ENCODE peak calls at places on chromosomes 6 and 20, in five cellular contexts. E is CD4-positive, alpha-beta T cell; Q is right lobe of liver; G is CD4-positive, CD25-positive, alpha-beta regulatory T cell; S is psoas muscle. J is an unnamed sample.

GRCh38 chr6:14658909-14659561 is 541.5 kb downstream of the CD83 start:
- DNase-seq in E (no peak), Q (no peak), G (no peak), S (no peak), J (no peak)

GRCh38 chr6:142907017-142907470 is 37.9 kb downstream of the HIVEP2 start:
- DNase-seq in E (no peak), Q (no peak), G (no peak), S (no peak), J (no peak)

GRCh38 chr6:75280131-75280855 is 4.3 kb downstream of the TMEM30A start:
- DNase-seq in E (no peak), Q (no peak), G (no peak), S (no peak), J (no peak)

GRCh38 chr20:6395695-6396094 is 272.9 kb upstream of the FERMT1 start:
- DNase-seq in E (no peak), Q (no peak), G (no peak), S (no peak), J (no peak)

GRCh38 chr20:21184810-21185209 is 58.9 kb downstream of the KIZ start:
- DNase-seq in E (no peak), Q (no peak), G (no peak), S (no peak), J (no peak)

GRCh38 chr6:73285674-73286283 is 22.8 kb upstream of the KHDC1 start:
- DNase-seq in E (no peak), Q (no peak), G (no peak), S (no peak), J (no peak)

GRCh38 chr6:44333942-44334341 is 8.5 kb upstream of the SPATS1 start:
- DNase-seq in E (no peak), Q (no peak), G (no peak), S (no peak), J (no peak)

GRCh38 chr6:34982424-34982852 is 93.4 kb downstream of the ANKS1A start:
- DNase-seq in E (no peak), Q (peak; percentile 77), G (no peak), S (no peak), J (no peak)

GRCh38 chr6:135675862-135676261 is 175.6 kb upstream of the PDE7B start:
- DNase-seq in E (peak; percentile 12), Q (no peak), G (peak; percentile 18), S (no peak), J (no peak)

GRCh38 chr20:7496394-7497111 is 443.7 kb downstream of the HAO1 start:
- DNase-seq in E (no peak), Q (no peak), G (no peak), S (no peak), J (no peak)

DNA sequence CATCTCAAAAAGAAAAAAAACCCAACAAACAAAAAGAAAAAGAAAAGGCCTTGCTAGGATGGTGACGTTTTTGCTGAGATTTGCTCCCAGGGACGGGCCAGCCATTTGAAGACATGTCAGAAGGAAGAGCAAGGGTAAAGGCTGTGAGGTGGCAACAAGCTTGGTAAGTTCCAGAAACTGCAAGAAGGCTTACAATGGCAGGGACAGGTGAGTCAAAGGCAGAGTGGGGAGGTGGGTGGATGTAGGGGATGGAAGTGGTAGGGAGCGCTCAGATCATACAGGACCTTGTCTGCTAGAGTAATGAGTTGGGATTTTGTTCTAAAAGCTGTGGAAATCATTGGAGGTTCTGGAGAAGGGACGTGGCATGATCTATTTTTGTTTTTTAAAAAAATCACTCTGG is 4.3 kb downstream of the KIF3B start:
- DNase-seq in E (no peak), Q (no peak), G (no peak), S (no peak), J (peak; percentile 44)
- H3K27ac ChIP-seq in E (no peak overlapping the region), Q (peak overlapping the region; percentile 30), G (no peak overlapping the region), S (no peak overlapping the region), J (no peak overlapping the region)

DNA sequence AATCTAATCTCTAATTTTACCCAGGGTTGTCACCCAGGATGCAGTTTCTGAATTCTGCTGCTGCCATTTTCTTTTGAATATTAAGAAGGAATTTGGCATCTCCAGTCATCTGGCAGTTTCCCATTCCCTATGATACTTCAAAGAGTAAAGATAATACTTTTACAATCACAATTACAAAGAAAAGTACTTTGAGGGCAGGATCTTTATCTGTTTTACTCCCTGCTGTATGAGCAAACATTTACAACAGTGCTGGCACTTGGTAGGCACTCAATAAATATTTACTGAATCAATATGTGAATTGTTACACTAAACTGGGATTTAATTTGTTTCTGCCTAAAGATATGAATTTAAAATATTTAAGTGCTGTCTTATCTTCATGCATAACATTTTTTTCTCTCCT is 224.9 kb downstream of the EPHA7 start:
- DNase-seq in E (no peak), Q (no peak), G (no peak), S (no peak), J (no peak)
- H3K27ac ChIP-seq in E (no peak overlapping the region), Q (no peak overlapping the region), G (no peak overlapping the region), S (no peak overlapping the region), J (no peak overlapping the region)

GRCh38 chr6:138293428-138293827 is 75.1 kb upstream of the PBOV1 start:
- DNase-seq in E (no peak), Q (no peak), G (no peak), S (no peak), J (no peak)

GRCh38 chr6:138293996-138294395 is 75.7 kb upstream of the PBOV1 start:
- DNase-seq in E (no peak), Q (no peak), G (no peak), S (no peak), J (no peak)

GRCh38 chr6:138296786-138297185 is 78.5 kb upstream of the PBOV1 start:
- DNase-seq in E (no peak), Q (no peak), G (no peak), S (no peak), J (no peak)

GRCh38 chr6:138297761-138298298 is 79.5 kb upstream of the PBOV1 start:
- DNase-seq in E (no peak), Q (no peak), G (no peak), S (no peak), J (no peak)

GRCh38 chr6:138296381-138296780 is 78.1 kb upstream of the PBOV1 start:
- DNase-seq in E (no peak), Q (no peak), G (no peak), S (no peak), J (no peak)
- H3K27ac ChIP-seq in E (no peak overlapping the region), Q (no peak overlapping the region), G (no peak overlapping the region), S (no peak overlapping the region), J (no peak overlapping the region)

DNA sequence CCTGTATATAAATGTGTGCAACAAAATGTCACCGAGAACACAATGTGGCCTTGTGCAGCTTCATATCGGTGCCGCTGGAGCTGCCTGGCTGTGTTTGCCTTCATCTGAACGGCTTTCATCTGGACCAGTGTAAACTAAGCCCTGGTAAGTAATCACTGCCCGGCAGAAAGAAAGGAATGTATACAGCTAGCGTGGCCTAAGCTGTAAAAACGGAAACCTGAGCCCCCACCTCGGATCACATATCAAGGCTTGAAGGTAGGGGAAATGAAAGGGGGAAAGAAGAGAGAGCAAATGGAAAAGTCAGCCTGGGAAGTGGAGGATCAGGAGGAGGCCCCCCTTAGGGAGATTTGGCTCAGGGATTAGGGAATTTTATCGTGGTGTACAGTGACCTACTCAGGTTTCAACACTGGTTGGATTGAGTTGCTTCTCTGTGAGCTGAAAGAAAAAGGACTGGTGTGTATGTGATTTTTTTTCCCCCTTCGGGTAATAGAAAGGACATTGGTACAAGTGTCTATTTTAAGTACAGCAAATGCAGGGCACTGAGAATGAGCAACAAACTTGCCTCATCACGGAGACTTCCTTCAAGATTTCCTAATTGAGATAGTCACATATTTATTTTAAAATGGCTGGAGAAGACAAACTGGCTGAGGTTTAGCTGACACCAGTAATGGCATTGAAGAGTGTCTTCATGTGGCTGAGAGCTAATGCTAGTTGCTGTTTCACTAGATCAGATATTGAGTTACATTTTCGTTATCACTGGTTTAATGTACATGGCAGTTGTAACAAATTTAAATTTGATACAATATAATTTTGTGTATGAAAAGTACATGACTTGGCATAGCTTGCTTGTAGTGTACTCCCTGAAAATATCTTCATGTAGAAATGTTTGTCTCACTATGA is 3.5 kb downstream of the SOBP start:
- DNase-seq in E (no peak), Q (no peak), G (no peak), S (peak; percentile 61), J (no peak)
- H3K27ac ChIP-seq in E (no peak overlapping the region), Q (no peak overlapping the region), G (no peak overlapping the region), S (peak overlapping the region; percentile 82), J (no peak overlapping the region)

J was measured in RWPE2.